ENCODE peak calls at places on chromosomes 1 and 21, in four cellular contexts. One of them, this sample, is unnamed.

GRCh38 chr1:201656670-201657032 is 117.7 kb downstream of the NAV1 start:
- DNase-seq in Calu3: no peak
- DNase-seq in pulmonary artery endothelial cell: no peak
- DNase-seq in endothelial cell: no peak
- DNase-seq in this sample: no peak

GRCh38 chr1:173332026-173332425 is 124.9 kb upstream of the TNFSF4 start:
- DNase-seq in pulmonary artery endothelial cell: no peak
- DNase-seq in Calu3: no peak
- DNase-seq in endothelial cell: no peak
- DNase-seq in this sample: no peak

GRCh38 chr1:84156210-84156621 is 12.1 kb downstream of the PRKACB start:
- DNase-seq in Calu3: peak
- DNase-seq in endothelial cell: no peak
- DNase-seq in pulmonary artery endothelial cell: peak
- DNase-seq in this sample: no peak

GRCh38 chr1:227756172-227756959 is 21.1 kb downstream of the SNAP47 start:
- DNase-seq in endothelial cell: no peak
- DNase-seq in pulmonary artery endothelial cell: no peak
- DNase-seq in Calu3: no peak
- DNase-seq in this sample: no peak

GRCh38 chr1:226995064-226995965 is 55.2 kb downstream of the COQ8A start:
- DNase-seq in Calu3: no peak
- DNase-seq in endothelial cell: no peak
- DNase-seq in pulmonary artery endothelial cell: no peak
- DNase-seq in this sample: no peak

GRCh38 chr21:41865002-41865777 is 14.0 kb downstream of the PRDM15 start:
- DNase-seq in pulmonary artery endothelial cell: no peak
- DNase-seq in endothelial cell: no peak
- DNase-seq in Calu3: no peak
- DNase-seq in this sample: no peak

GRCh38 chr1:3333903-3334302 is 120.6 kb upstream of the ARHGEF16 start:
- DNase-seq in endothelial cell: no peak
- DNase-seq in Calu3: no peak
- DNase-seq in pulmonary artery endothelial cell: no peak
- DNase-seq in this sample: no peak

GRCh38 chr21:27045281-27045985 is 78.5 kb upstream of the ADAMTS5 start:
- DNase-seq in pulmonary artery endothelial cell: no peak
- DNase-seq in Calu3: no peak
- DNase-seq in endothelial cell: no peak
- DNase-seq in this sample: no peak

GRCh38 chr1:33586111-33586510 is 113.7 kb downstream of the ZSCAN20 start:
- DNase-seq in pulmonary artery endothelial cell: no peak
- DNase-seq in endothelial cell: no peak
- DNase-seq in Calu3: no peak
- DNase-seq in this sample: no peak

GRCh38 chr1:77430966-77431735 is 149.3 kb downstream of the AK5 start:
- DNase-seq in pulmonary artery endothelial cell: no peak
- DNase-seq in Calu3: no peak
- DNase-seq in endothelial cell: no peak
- DNase-seq in this sample: no peak

GRCh38 chr1:55275976-55276375 is 60.8 kb upstream of the USP24 start:
- DNase-seq in endothelial cell: no peak
- DNase-seq in Calu3: no peak
- DNase-seq in pulmonary artery endothelial cell: no peak
- DNase-seq in this sample: no peak

GRCh38 chr1:206646504-206646903 is 11.2 kb downstream of the DYRK3 start:
- DNase-seq in pulmonary artery endothelial cell: no peak
- DNase-seq in Calu3: no peak
- DNase-seq in endothelial cell: no peak
- DNase-seq in this sample: no peak

GRCh38 chr1:31859719-31860118 is 43.9 kb upstream of the SPOCD1 start:
- DNase-seq in pulmonary artery endothelial cell: no peak
- DNase-seq in Calu3: no peak
- DNase-seq in endothelial cell: no peak
- DNase-seq in this sample: no peak

GRCh38 chr21:15706686-15707085 is 23.1 kb upstream of the USP25 start:
- DNase-seq in Calu3: peak
- DNase-seq in pulmonary artery endothelial cell: peak
- DNase-seq in endothelial cell: no peak
- DNase-seq in this sample: no peak

GRCh38 chr1:46487818-46488218 is 1.8 kb upstream of the DMBX1 start:
- DNase-seq in endothelial cell: peak
- DNase-seq in Calu3: peak
- DNase-seq in pulmonary artery endothelial cell: no peak
- DNase-seq in this sample: no peak

GRCh38 chr1:26287033-26287711 is 7.3 kb downstream of the SH3BGRL3 start:
- DNase-seq in Calu3: no peak
- DNase-seq in pulmonary artery endothelial cell: no peak
- DNase-seq in endothelial cell: no peak
- DNase-seq in this sample: no peak

GRCh38 chr1:118100686-118101300 is 84.2 kb downstream of the SPAG17 start:
- DNase-seq in Calu3: no peak
- DNase-seq in endothelial cell: no peak
- DNase-seq in pulmonary artery endothelial cell: no peak
- DNase-seq in this sample: no peak

GRCh38 chr1:224526771-224527170 is 89.3 kb upstream of the CNIH3 start:
- DNase-seq in pulmonary artery endothelial cell: no peak
- DNase-seq in endothelial cell: no peak
- DNase-seq in Calu3: no peak
- DNase-seq in this sample: no peak

GRCh38 chr1:213570487-213570886 is 417.3 kb upstream of the PROX1 start:
- DNase-seq in pulmonary artery endothelial cell: no peak
- DNase-seq in endothelial cell: no peak
- DNase-seq in Calu3: no peak
- DNase-seq in this sample: no peak

GRCh38 chr1:10724511-10724910 is 71.9 kb downstream of the CASZ1 start:
- DNase-seq in pulmonary artery endothelial cell: no peak
- DNase-seq in Calu3: no peak
- DNase-seq in endothelial cell: no peak
- DNase-seq in this sample: no peak

GRCh38 chr1:183600136-183600535 is 9.9 kb upstream of the NCF2 start:
- DNase-seq in pulmonary artery endothelial cell: no peak
- DNase-seq in endothelial cell: no peak
- DNase-seq in Calu3: no peak
- DNase-seq in this sample: no peak

GRCh38 chr1:152109231-152109997 is 5.8 kb downstream of the TCHH start:
- DNase-seq in endothelial cell: peak
- DNase-seq in pulmonary artery endothelial cell: no peak
- DNase-seq in Calu3: no peak
- DNase-seq in this sample: no peak

GRCh38 chr1:202143768-202144509 is 598 bp downstream of the ARL8A start:
- DNase-seq in Calu3: peak
- DNase-seq in pulmonary artery endothelial cell: no peak
- DNase-seq in endothelial cell: peak
- DNase-seq in this sample: no peak

GRCh38 chr1:59803458-59804038 is 11.2 kb upstream of the HOOK1 start:
- DNase-seq in Calu3: no peak
- DNase-seq in endothelial cell: no peak
- DNase-seq in pulmonary artery endothelial cell: peak
- DNase-seq in this sample: no peak

GRCh38 chr1:115062542-115063004 is 26.7 kb downstream of the TSPAN2 start:
- DNase-seq in Calu3: peak
- DNase-seq in pulmonary artery endothelial cell: no peak
- DNase-seq in endothelial cell: no peak
- DNase-seq in this sample: no peak

GRCh38 chr1:108852141-108852540 is 4.8 kb downstream of the AKNAD1 start:
- DNase-seq in pulmonary artery endothelial cell: no peak
- DNase-seq in Calu3: no peak
- DNase-seq in endothelial cell: no peak
- DNase-seq in this sample: no peak

GRCh38 chr1:59013276-59013927 is 229.6 kb upstream of the JUN start:
- DNase-seq in pulmonary artery endothelial cell: no peak
- DNase-seq in Calu3: no peak
- DNase-seq in endothelial cell: peak
- DNase-seq in this sample: no peak

GRCh38 chr21:37860416-37860815 is 55.8 kb downstream of the KCNJ6 start:
- DNase-seq in pulmonary artery endothelial cell: no peak
- DNase-seq in Calu3: no peak
- DNase-seq in endothelial cell: no peak
- DNase-seq in this sample: no peak

GRCh38 chr1:39539252-39539790 is 37.3 kb downstream of the PABPC4 start:
- DNase-seq in Calu3: peak
- DNase-seq in endothelial cell: peak
- DNase-seq in pulmonary artery endothelial cell: peak
- DNase-seq in this sample: no peak

GRCh38 chr21:29260461-29260860 is 38.3 kb upstream of the BACH1 start:
- DNase-seq in endothelial cell: no peak
- DNase-seq in Calu3: no peak
- DNase-seq in pulmonary artery endothelial cell: no peak
- DNase-seq in this sample: no peak

GRCh38 chr1:12088607-12089006 is 25.5 kb downstream of the TNFRSF8 start:
- DNase-seq in endothelial cell: no peak
- DNase-seq in pulmonary artery endothelial cell: no peak
- DNase-seq in Calu3: no peak
- DNase-seq in this sample: no peak

GRCh38 chr1:160884579-160884978 is 401 bp downstream of the ITLN1 start:
- DNase-seq in pulmonary artery endothelial cell: no peak
- DNase-seq in Calu3: peak
- DNase-seq in endothelial cell: no peak
- DNase-seq in this sample: no peak

GRCh38 chr1:121444096-121444495 is 259.3 kb downstream of the SRGAP2C start:
- DNase-seq in endothelial cell: no peak
- DNase-seq in Calu3: no peak
- DNase-seq in pulmonary artery endothelial cell: no peak
- DNase-seq in this sample: no peak

GRCh38 chr1:229022595-229023350 is 248.1 kb upstream of the RAB4A start:
- DNase-seq in Calu3: no peak
- DNase-seq in endothelial cell: no peak
- DNase-seq in pulmonary artery endothelial cell: no peak
- DNase-seq in this sample: no peak

GRCh38 chr1:57674803-57675202 is 250.9 kb upstream of the DAB1 start:
- DNase-seq in pulmonary artery endothelial cell: no peak
- DNase-seq in Calu3: no peak
- DNase-seq in endothelial cell: no peak
- DNase-seq in this sample: no peak

GRCh38 chr1:2233997-2234761 is 6.1 kb downstream of the SKI start:
- DNase-seq in Calu3: peak
- DNase-seq in endothelial cell: no peak
- DNase-seq in pulmonary artery endothelial cell: no peak
- DNase-seq in this sample: peak

GRCh38 chr1:4176841-4177240 is 276.8 kb upstream of the C1orf174 start:
- DNase-seq in pulmonary artery endothelial cell: no peak
- DNase-seq in endothelial cell: no peak
- DNase-seq in Calu3: no peak
- DNase-seq in this sample: no peak

This sample was measured in omental fat pad.